ENCODE peak calls at places on chromosomes 6 and 20, in five cellular contexts. G is GM23248, E is heart left ventricle, O is trophoblast cell, I is sigmoid colon. M is an unnamed sample. For H3K4me1, the result is how much of the 10 kb centered on the place peaks cover.

GRCh38 chr6:108528878-108529277 is 31.8 kb upstream of the FOXO3 start:
- DNase-seq in G (no peak), O (no peak), I (no peak), E (no peak), M (no peak)

GRCh38 chr6:37432590-37432915 is 468 bp upstream of the CMTR1 start:
- DNase-seq in O (no peak), G (no peak), E (no peak), I (no peak), M (no peak)

GRCh38 chr6:158666637-158667359 is 16.9 kb downstream of the SYTL3 start:
- DNase-seq in I (peak), G (peak), O (peak), E (no peak), M (no peak)

GRCh38 chr6:149614352-149614751 is 34.2 kb downstream of the KATNA1 start:
- DNase-seq in G (peak), O (peak), I (no peak), E (no peak), M (peak)

GRCh38 chr20:49518576-49518975 is 36.1 kb upstream of the KCNB1 start:
- DNase-seq in I (peak), E (no peak), O (no peak), G (no peak), M (no peak)

GRCh38 chr6:107731422-107732319 is 92.4 kb downstream of the SCML4 start:
- DNase-seq in G (no peak), I (no peak), O (peak), E (no peak), M (no peak)

GRCh38 chr6:147752686-147753418 is 244.4 kb downstream of the SAMD5 start:
- DNase-seq in G (no peak), E (no peak), I (no peak), O (peak), M (no peak)

GRCh38 chr6:20542927-20543602 is 8.8 kb downstream of the CDKAL1 start:
- DNase-seq in I (no peak), G (peak), O (peak), E (no peak), M (peak)

GRCh38 chr6:151257984-151258445 is 18.2 kb downstream of the AKAP12 start:
- DNase-seq in O (no peak), G (no peak), E (no peak), I (no peak), M (no peak)

DNA sequence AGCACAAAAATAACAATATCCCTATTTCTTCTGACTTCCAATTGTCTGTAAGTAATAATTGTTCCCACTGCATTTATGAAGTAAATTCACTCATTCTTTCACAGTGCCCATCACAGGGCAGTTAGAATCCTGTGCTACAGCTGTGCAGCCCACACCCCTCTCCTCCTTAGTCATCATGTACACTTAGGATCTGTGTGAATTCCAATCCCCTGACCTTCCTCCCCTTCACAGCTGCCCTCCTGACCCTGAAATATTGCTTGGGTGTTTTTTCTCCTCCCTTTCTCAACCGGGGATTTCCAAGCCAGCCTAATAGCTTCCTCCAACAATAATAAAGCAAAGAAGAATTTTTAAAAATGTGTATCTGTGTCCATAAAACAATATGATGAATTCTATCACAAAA is 91.5 kb upstream of the BEND6 start:
- DNase-seq in O (peak), G (peak), E (no peak), I (no peak), M (no peak)
- H3K4me1 ChIP-seq in O (under half), G (half or more), E (under half), I (under half), M (under half)

DNA sequence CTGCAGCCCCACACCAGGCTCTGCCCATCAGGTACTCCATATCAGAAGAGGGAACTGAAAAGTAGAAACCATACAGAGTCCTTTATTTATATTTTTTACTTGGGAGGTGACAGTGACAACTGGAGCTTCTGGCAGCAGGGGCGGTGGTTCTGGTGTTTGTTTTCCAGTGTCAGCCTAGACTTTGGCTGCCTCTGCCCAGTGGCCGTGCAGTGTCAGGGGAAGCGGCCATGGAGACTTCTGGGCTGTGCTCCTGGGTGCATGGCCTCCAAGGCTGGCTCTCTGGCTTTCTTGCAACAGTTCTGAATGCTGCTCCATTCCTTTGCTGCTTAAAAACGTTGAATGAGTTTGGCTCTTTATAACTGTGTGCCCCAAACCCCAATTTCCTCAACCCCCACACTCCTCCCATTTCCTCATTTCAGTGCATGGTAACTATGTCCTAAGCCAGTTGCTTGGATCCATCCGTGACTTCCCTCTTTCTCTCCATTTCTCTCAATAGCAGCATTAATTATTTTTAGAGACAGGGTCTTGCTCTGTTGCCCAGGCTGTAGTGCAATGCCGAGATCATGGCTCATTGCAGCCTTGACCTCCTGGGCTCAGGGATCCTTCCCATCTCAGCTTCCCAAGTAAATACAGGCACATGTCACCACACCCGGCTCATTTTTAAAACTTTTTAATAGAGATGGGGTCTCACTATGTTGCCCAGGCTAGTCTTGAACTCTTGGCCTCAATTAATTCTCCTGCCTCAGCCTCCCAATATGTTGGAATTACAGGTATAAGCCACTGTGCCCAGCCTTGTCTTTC is 141.1 kb upstream of the SGK1 start:
- DNase-seq in O (no peak), I (no peak), G (no peak), E (no peak), M (no peak)
- H3K27ac ChIP-seq in O (no peak), I (no peak), G (no peak), E (no peak), M (no peak)

GRCh38 chr6:1607236-1607556 is 2.5 kb upstream of the FOXC1 start:
- DNase-seq in O (no peak), I (no peak), G (no peak), E (no peak), M (no peak)

GRCh38 chr6:1606533-1607235 is 3.0 kb upstream of the FOXC1 start:
- DNase-seq in I (no peak), E (no peak), G (no peak), O (peak), M (no peak)

GRCh38 chr6:1608976-1609661 is 596 bp upstream of the FOXC1 start:
- DNase-seq in I (peak), O (peak), E (no peak), G (peak), M (no peak)

GRCh38 chr6:1608222-1608975 is 1.3 kb upstream of the FOXC1 start:
- DNase-seq in I (no peak), G (peak), O (no peak), E (no peak), M (no peak)

DNA sequence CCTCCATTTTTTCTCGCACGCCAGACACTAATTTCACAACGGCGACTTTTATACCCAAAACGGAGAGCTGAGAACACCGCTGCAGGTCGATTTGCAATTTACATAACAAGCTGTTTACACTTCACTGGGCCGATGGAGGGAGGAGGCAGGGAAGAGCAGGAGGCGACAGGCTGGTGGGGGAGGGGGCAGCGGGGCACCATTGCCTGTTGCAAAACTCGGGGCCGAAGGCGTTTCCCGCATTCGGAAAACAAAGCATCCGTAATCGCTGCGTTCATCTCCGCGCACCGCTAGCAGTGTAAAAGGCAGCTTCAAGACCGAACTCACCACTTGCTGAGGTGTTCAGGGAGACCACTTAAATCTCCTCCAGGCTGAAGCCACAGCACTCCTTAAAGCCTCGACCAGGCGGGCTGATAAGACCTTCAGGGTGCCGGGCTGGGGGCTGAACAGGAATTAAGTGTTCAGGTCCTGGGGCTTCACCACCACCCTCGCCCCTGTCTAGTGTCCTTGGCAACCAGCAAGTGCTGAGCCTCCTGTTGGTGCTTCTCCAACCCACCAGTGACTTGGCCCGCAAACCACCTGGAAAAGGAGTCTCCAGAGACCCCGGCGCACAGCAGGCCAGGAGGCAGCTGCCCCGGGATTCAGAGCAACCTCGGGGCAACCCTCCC is 2.0 kb upstream of the FOXC1 start:
- DNase-seq in O (peak), E (no peak), I (peak), G (peak), M (no peak)
- H3K4me1 ChIP-seq in O (under half), E (under half), I (half or more), G (under half), M (under half)

DNA sequence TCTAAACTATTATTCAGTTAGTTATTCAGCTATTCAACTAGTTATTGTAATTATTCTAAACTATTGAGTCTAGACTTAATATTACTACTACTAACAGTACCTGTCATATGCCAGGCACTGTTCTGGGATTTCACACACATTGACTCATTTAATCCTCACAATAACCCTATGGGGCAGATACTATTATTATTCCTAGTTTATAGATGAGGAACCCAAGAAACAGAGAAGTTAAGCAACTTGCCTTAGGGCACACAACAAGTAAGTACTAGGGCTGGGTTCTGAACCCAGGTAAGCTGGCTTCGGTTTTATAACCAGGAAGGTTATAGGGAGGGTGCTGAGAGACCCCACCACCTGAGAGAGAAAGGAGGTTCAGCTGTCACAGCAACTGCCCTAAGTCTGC is 7.8 kb downstream of the TEAD3 start:
- DNase-seq in I (no peak), G (no peak), O (peak), E (no peak), M (no peak)
- H3K27ac ChIP-seq in I (peak), G (no peak), O (peak), E (no peak), M (peak)

GRCh38 chr6:27687154-27688013 is 214.5 kb upstream of the ZNF184 start:
- DNase-seq in O (peak), G (peak), E (peak), I (peak), M (no peak)
- H3K4me1 ChIP-seq in O (under half), G (under half), E (under half), I (under half), M (under half)

M was measured in keratinocyte.